ENCODE peak calls at places on chromosomes 6 and 20, in ten cellular contexts. One of them, this sample, is unnamed.
A peak's percentile ranks its signal among the peaks of the same experiment; 100 is the strongest.

GRCh38 chr20:57507477-57507876 is 17.5 kb downstream of the CTCFL start:
- DNase-seq in activated CD8-positive, alpha-beta memory T cell treated with anti-CD3 and anti-CD28 coated beads, Interleukin-2, amount 10 ng/mL, durations not matched to agents 7 days and 5 days: no peak
- DNase-seq in epithelial cell of esophagus: no peak
- DNase-seq in mucosa of gallbladder: no peak
- DNase-seq in sigmoid colon: no peak
- DNase-seq in stimulated activated CD8-positive, alpha-beta memory T cell treated with anti-CD3 and anti-CD28 coated beads, Interleukin-7, amount 100 ng/mL, for 4 hours: no peak
- DNase-seq in Calu3: no peak
- DNase-seq in GM12864: no peak
- DNase-seq in ACHN: no peak
- DNase-seq in endothelial cell: no peak
- DNase-seq in this sample: peak; percentile 13

GRCh38 chr20:3646651-3647050 is 16.5 kb downstream of the GFRA4 start:
- DNase-seq in Calu3: no peak
- DNase-seq in activated CD8-positive, alpha-beta memory T cell treated with anti-CD3 and anti-CD28 coated beads, Interleukin-2, amount 10 ng/mL, durations not matched to agents 7 days and 5 days: no peak
- DNase-seq in mucosa of gallbladder: no peak
- DNase-seq in stimulated activated CD8-positive, alpha-beta memory T cell treated with anti-CD3 and anti-CD28 coated beads, Interleukin-7, amount 100 ng/mL, for 4 hours: no peak
- DNase-seq in GM12864: no peak
- DNase-seq in ACHN: no peak
- DNase-seq in endothelial cell: no peak
- DNase-seq in epithelial cell of esophagus: peak; percentile 39
- DNase-seq in sigmoid colon: no peak
- DNase-seq in this sample: no peak

GRCh38 chr20:38452880-38453624 is 17.9 kb upstream of the SNHG17 start:
- DNase-seq in GM12864: no peak
- DNase-seq in stimulated activated CD8-positive, alpha-beta memory T cell treated with anti-CD3 and anti-CD28 coated beads, Interleukin-7, amount 100 ng/mL, for 4 hours: no peak
- DNase-seq in sigmoid colon: peak; percentile 39
- DNase-seq in epithelial cell of esophagus: peak; percentile 85
- DNase-seq in activated CD8-positive, alpha-beta memory T cell treated with anti-CD3 and anti-CD28 coated beads, Interleukin-2, amount 10 ng/mL, durations not matched to agents 7 days and 5 days: no peak
- DNase-seq in endothelial cell: no peak
- DNase-seq in Calu3: no peak
- DNase-seq in ACHN: no peak
- DNase-seq in mucosa of gallbladder: no peak
- DNase-seq in this sample: peak; percentile 62

GRCh38 chr6:40788661-40789111 is 201.5 kb upstream of the LRFN2 start:
- DNase-seq in activated CD8-positive, alpha-beta memory T cell treated with anti-CD3 and anti-CD28 coated beads, Interleukin-2, amount 10 ng/mL, durations not matched to agents 7 days and 5 days: no peak
- DNase-seq in sigmoid colon: no peak
- DNase-seq in Calu3: no peak
- DNase-seq in epithelial cell of esophagus: no peak
- DNase-seq in stimulated activated CD8-positive, alpha-beta memory T cell treated with anti-CD3 and anti-CD28 coated beads, Interleukin-7, amount 100 ng/mL, for 4 hours: no peak
- DNase-seq in ACHN: no peak
- DNase-seq in endothelial cell: no peak
- DNase-seq in GM12864: no peak
- DNase-seq in mucosa of gallbladder: no peak
- DNase-seq in this sample: peak; percentile 43

GRCh38 chr6:723540-723939 is 30.6 kb upstream of the EXOC2 start:
- DNase-seq in stimulated activated CD8-positive, alpha-beta memory T cell treated with anti-CD3 and anti-CD28 coated beads, Interleukin-7, amount 100 ng/mL, for 4 hours: no peak
- DNase-seq in endothelial cell: no peak
- DNase-seq in epithelial cell of esophagus: no peak
- DNase-seq in mucosa of gallbladder: no peak
- DNase-seq in Calu3: no peak
- DNase-seq in GM12864: no peak
- DNase-seq in sigmoid colon: no peak
- DNase-seq in activated CD8-positive, alpha-beta memory T cell treated with anti-CD3 and anti-CD28 coated beads, Interleukin-2, amount 10 ng/mL, durations not matched to agents 7 days and 5 days: no peak
- DNase-seq in ACHN: no peak
- DNase-seq in this sample: no peak

GRCh38 chr6:31009731-31010130 is 543 bp upstream of the MUC22 start:
- DNase-seq in ACHN: no peak
- DNase-seq in epithelial cell of esophagus: peak; percentile 6
- DNase-seq in GM12864: no peak
- DNase-seq in mucosa of gallbladder: no peak
- DNase-seq in activated CD8-positive, alpha-beta memory T cell treated with anti-CD3 and anti-CD28 coated beads, Interleukin-2, amount 10 ng/mL, durations not matched to agents 7 days and 5 days: no peak
- DNase-seq in endothelial cell: no peak
- DNase-seq in sigmoid colon: no peak
- DNase-seq in Calu3: no peak
- DNase-seq in stimulated activated CD8-positive, alpha-beta memory T cell treated with anti-CD3 and anti-CD28 coated beads, Interleukin-7, amount 100 ng/mL, for 4 hours: no peak
- DNase-seq in this sample: no peak

GRCh38 chr6:97240222-97240621 is 42.8 kb downstream of the MMS22L start:
- DNase-seq in stimulated activated CD8-positive, alpha-beta memory T cell treated with anti-CD3 and anti-CD28 coated beads, Interleukin-7, amount 100 ng/mL, for 4 hours: no peak
- DNase-seq in activated CD8-positive, alpha-beta memory T cell treated with anti-CD3 and anti-CD28 coated beads, Interleukin-2, amount 10 ng/mL, durations not matched to agents 7 days and 5 days: no peak
- DNase-seq in sigmoid colon: no peak
- DNase-seq in ACHN: peak; percentile 28
- DNase-seq in Calu3: no peak
- DNase-seq in endothelial cell: no peak
- DNase-seq in mucosa of gallbladder: no peak
- DNase-seq in GM12864: no peak
- DNase-seq in epithelial cell of esophagus: peak; percentile 74
- DNase-seq in this sample: peak; percentile 40

GRCh38 chr6:108746411-108746810 is 101.8 kb upstream of the ARMC2 start:
- DNase-seq in epithelial cell of esophagus: peak; percentile 83
- DNase-seq in Calu3: no peak
- DNase-seq in mucosa of gallbladder: no peak
- DNase-seq in activated CD8-positive, alpha-beta memory T cell treated with anti-CD3 and anti-CD28 coated beads, Interleukin-2, amount 10 ng/mL, durations not matched to agents 7 days and 5 days: no peak
- DNase-seq in sigmoid colon: no peak
- DNase-seq in ACHN: no peak
- DNase-seq in stimulated activated CD8-positive, alpha-beta memory T cell treated with anti-CD3 and anti-CD28 coated beads, Interleukin-7, amount 100 ng/mL, for 4 hours: no peak
- DNase-seq in GM12864: no peak
- DNase-seq in endothelial cell: no peak
- DNase-seq in this sample: no peak

GRCh38 chr20:48578397-48579098 is 249.3 kb downstream of the PREX1 start:
- DNase-seq in stimulated activated CD8-positive, alpha-beta memory T cell treated with anti-CD3 and anti-CD28 coated beads, Interleukin-7, amount 100 ng/mL, for 4 hours: no peak
- DNase-seq in ACHN: no peak
- DNase-seq in activated CD8-positive, alpha-beta memory T cell treated with anti-CD3 and anti-CD28 coated beads, Interleukin-2, amount 10 ng/mL, durations not matched to agents 7 days and 5 days: no peak
- DNase-seq in endothelial cell: no peak
- DNase-seq in mucosa of gallbladder: no peak
- DNase-seq in Calu3: peak; percentile 43
- DNase-seq in epithelial cell of esophagus: no peak
- DNase-seq in sigmoid colon: peak; percentile 20
- DNase-seq in GM12864: no peak
- DNase-seq in this sample: no peak

GRCh38 chr20:49424536-49424935 is 57.9 kb downstream of the KCNB1 start:
- DNase-seq in sigmoid colon: peak; percentile 70
- DNase-seq in GM12864: no peak
- DNase-seq in endothelial cell: no peak
- DNase-seq in ACHN: no peak
- DNase-seq in mucosa of gallbladder: no peak
- DNase-seq in stimulated activated CD8-positive, alpha-beta memory T cell treated with anti-CD3 and anti-CD28 coated beads, Interleukin-7, amount 100 ng/mL, for 4 hours: no peak
- DNase-seq in epithelial cell of esophagus: no peak
- DNase-seq in activated CD8-positive, alpha-beta memory T cell treated with anti-CD3 and anti-CD28 coated beads, Interleukin-2, amount 10 ng/mL, durations not matched to agents 7 days and 5 days: no peak
- DNase-seq in Calu3: no peak
- DNase-seq in this sample: peak; percentile 7

GRCh38 chr20:6501061-6501460 is 266.4 kb upstream of the BMP2 start:
- DNase-seq in epithelial cell of esophagus: peak; percentile 95
- DNase-seq in sigmoid colon: no peak
- DNase-seq in ACHN: peak; percentile 32
- DNase-seq in GM12864: no peak
- DNase-seq in activated CD8-positive, alpha-beta memory T cell treated with anti-CD3 and anti-CD28 coated beads, Interleukin-2, amount 10 ng/mL, durations not matched to agents 7 days and 5 days: no peak
- DNase-seq in stimulated activated CD8-positive, alpha-beta memory T cell treated with anti-CD3 and anti-CD28 coated beads, Interleukin-7, amount 100 ng/mL, for 4 hours: no peak
- DNase-seq in Calu3: peak; percentile 2
- DNase-seq in mucosa of gallbladder: no peak
- DNase-seq in endothelial cell: no peak
- DNase-seq in this sample: peak; percentile 19

GRCh38 chr20:4795394-4795793 is 73.7 kb downstream of the PRND start:
- DNase-seq in activated CD8-positive, alpha-beta memory T cell treated with anti-CD3 and anti-CD28 coated beads, Interleukin-2, amount 10 ng/mL, durations not matched to agents 7 days and 5 days: peak; percentile 85
- DNase-seq in stimulated activated CD8-positive, alpha-beta memory T cell treated with anti-CD3 and anti-CD28 coated beads, Interleukin-7, amount 100 ng/mL, for 4 hours: peak; percentile 55
- DNase-seq in mucosa of gallbladder: no peak
- DNase-seq in GM12864: no peak
- DNase-seq in ACHN: peak; percentile 72
- DNase-seq in epithelial cell of esophagus: peak; percentile 68
- DNase-seq in Calu3: no peak
- DNase-seq in sigmoid colon: no peak
- DNase-seq in endothelial cell: no peak
- DNase-seq in this sample: peak; percentile 56

GRCh38 chr20:2748551-2749342 is 51.7 kb downstream of the CPXM1 start:
- DNase-seq in stimulated activated CD8-positive, alpha-beta memory T cell treated with anti-CD3 and anti-CD28 coated beads, Interleukin-7, amount 100 ng/mL, for 4 hours: no peak
- DNase-seq in sigmoid colon: peak; percentile 57
- DNase-seq in ACHN: no peak
- DNase-seq in mucosa of gallbladder: no peak
- DNase-seq in GM12864: no peak
- DNase-seq in endothelial cell: no peak
- DNase-seq in epithelial cell of esophagus: no peak
- DNase-seq in activated CD8-positive, alpha-beta memory T cell treated with anti-CD3 and anti-CD28 coated beads, Interleukin-2, amount 10 ng/mL, durations not matched to agents 7 days and 5 days: peak; percentile 37
- DNase-seq in Calu3: no peak
- DNase-seq in this sample: no peak

GRCh38 chr6:33164665-33165373 is 27.4 kb downstream of the COL11A2 start:
- DNase-seq in stimulated activated CD8-positive, alpha-beta memory T cell treated with anti-CD3 and anti-CD28 coated beads, Interleukin-7, amount 100 ng/mL, for 4 hours: no peak
- DNase-seq in endothelial cell: no peak
- DNase-seq in sigmoid colon: no peak
- DNase-seq in mucosa of gallbladder: no peak
- DNase-seq in ACHN: no peak
- DNase-seq in Calu3: no peak
- DNase-seq in activated CD8-positive, alpha-beta memory T cell treated with anti-CD3 and anti-CD28 coated beads, Interleukin-2, amount 10 ng/mL, durations not matched to agents 7 days and 5 days: no peak
- DNase-seq in epithelial cell of esophagus: no peak
- DNase-seq in GM12864: no peak
- DNase-seq in this sample: no peak